ENCODE peak calls at places on chromosomes 7 and 10, in five cellular contexts. K, P, T, G and Q are unnamed samples. For H3K36me3, the result is how much of the 10 kb centered on the place peaks cover.

GRCh38 chr7:148850564-148850963 is 33.5 kb downstream of the EZH2 start:
- DNase-seq in K (no peak), P (no peak), G (no peak), T (no peak), Q (no peak)

GRCh38 chr10:24727811-24728210 is 4.1 kb upstream of the ARHGAP21 start:
- DNase-seq in P (no peak), K (no peak), G (no peak), T (peak), Q (no peak)

GRCh38 chr7:135650831-135651573 is 11.3 kb upstream of the STMP1 start:
- DNase-seq in T (peak), K (no peak), G (peak), P (no peak), Q (no peak)

GRCh38 chr7:76031964-76032363 is 15.8 kb downstream of the STYXL1 start:
- DNase-seq in G (no peak), T (no peak), K (no peak), P (no peak), Q (no peak)

GRCh38 chr7:30937426-30937825 is 25.8 kb downstream of the AQP1 start:
- DNase-seq in K (no peak), G (no peak), P (no peak), T (no peak), Q (no peak)

GRCh38 chr7:67625257-67625713 is 628.7 kb downstream of the TYW1 start:
- DNase-seq in K (peak), T (peak), P (peak), G (peak), Q (peak)

GRCh38 chr7:93914581-93915066 is 6.9 kb upstream of the GNG11 start:
- DNase-seq in T (peak), G (peak), K (peak), P (no peak), Q (no peak)

GRCh38 chr7:37765872-37766525 is 82.4 kb upstream of the NME8 start:
- DNase-seq in T (no peak), P (no peak), K (no peak), G (no peak), Q (no peak)

GRCh38 chr7:139693651-139694388 is 84.0 kb downstream of the HIPK2 start:
- DNase-seq in G (peak), T (no peak), K (no peak), P (no peak), Q (no peak)

GRCh38 chr7:127040042-127040441 is 212.7 kb downstream of the GRM8 start:
- DNase-seq in P (no peak), G (no peak), T (no peak), K (no peak), Q (no peak)

DNA sequence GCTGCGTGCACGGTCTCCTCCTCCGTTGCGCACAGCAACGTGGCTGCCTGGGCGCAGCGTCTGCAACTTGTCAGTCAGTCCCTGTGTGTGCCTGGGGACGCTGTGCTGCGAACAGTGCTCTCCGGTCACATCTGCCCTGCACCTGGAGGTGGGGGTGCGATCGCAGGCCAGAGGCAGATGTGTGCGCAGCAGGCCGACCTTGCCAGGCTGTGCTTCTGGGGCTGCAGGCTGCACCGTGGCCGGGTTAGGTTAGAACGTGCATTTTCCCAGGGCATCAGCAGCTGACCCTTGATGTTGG is 8.2 kb upstream of the GET4 start:
- DNase-seq in K (no peak), G (no peak), T (peak), P (no peak), Q (no peak)
- H3K9ac ChIP-seq in K (no peak), G (no peak), T (peak), P (peak), Q (no peak)

DNA sequence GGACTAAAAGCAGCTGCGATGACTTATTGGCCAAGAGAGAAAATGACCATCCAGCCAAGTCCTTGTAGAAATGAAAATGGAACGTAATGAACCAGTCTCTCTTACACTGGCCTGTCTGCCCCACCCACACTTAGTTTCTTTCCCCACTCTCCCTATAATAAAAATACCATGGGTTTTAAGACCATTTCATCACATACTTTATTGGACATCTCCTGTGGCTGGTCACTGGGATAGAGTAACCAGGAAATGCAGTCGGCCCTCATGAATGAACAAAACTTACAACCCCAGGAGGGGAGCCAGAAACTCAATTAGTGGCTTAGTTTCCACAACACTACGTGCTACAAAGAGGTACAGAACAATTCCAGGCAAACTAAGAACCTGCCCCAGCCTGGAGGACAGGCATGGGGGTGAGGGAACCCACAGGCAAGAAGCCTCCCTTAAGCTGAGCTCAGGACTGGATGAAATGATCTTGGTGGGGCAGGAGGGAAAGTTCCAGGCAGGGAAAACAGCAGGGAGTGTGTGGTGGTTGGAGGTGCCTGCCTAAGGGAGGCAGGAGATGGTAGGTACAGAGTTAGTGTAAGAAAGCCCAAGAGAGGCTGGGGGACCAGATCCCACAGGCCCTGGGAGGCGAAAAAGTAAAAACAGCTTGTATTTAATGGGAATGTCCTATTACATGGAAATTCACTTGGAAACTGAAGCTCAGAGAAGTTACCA is 29.6 kb downstream of the MKI67 start:
- DNase-seq in T (peak), G (no peak), P (no peak), K (no peak), Q (no peak)
- H3K4me2 ChIP-seq in T (no peak), G (no peak), P (no peak), K (no peak), Q (no peak)

GRCh38 chr10:107434854-107435253 is 270.3 kb upstream of the SORCS1 start:
- DNase-seq in P (no peak), K (no peak), G (no peak), T (no peak), Q (no peak)

GRCh38 chr10:107437921-107438320 is 273.4 kb upstream of the SORCS1 start:
- DNase-seq in P (no peak), G (no peak), K (no peak), T (no peak), Q (no peak)

GRCh38 chr10:107434201-107434600 is 269.7 kb upstream of the SORCS1 start:
- DNase-seq in T (no peak), K (no peak), G (no peak), P (no peak), Q (no peak)

GRCh38 chr10:107433605-107434004 is 269.1 kb upstream of the SORCS1 start:
- DNase-seq in G (no peak), K (no peak), T (no peak), P (no peak), Q (no peak)

GRCh38 chr10:107436568-107436967 is 272.1 kb upstream of the SORCS1 start:
- DNase-seq in G (no peak), T (no peak), K (no peak), P (no peak), Q (no peak)
- H3K36me3 ChIP-seq in G (under half), T (under half), K (under half), P (under half), Q (under half)

GRCh38 chr7:134565643-134566136 is 16.8 kb downstream of the AKR1B15 start:
- DNase-seq in P (no peak), K (no peak), G (peak), T (peak), Q (no peak)
- H3K9ac ChIP-seq in P (no peak), K (no peak), G (no peak), T (no peak), Q (no peak)